ENCODE peak calls at places on chromosomes 12 and 14, in four cellular contexts. One of them, this sample, is unnamed.

GRCh38 chr12:8692573-8692972 is 5.2 kb upstream of the RIMKLB start:
- DNase-seq in H1: no peak
- DNase-seq in H9: peak
- DNase-seq in IMR-90: peak
- DNase-seq in this sample: peak

GRCh38 chr12:2064078-2064507 is 11.3 kb downstream of the CACNA1C start:
- DNase-seq in H1: no peak
- DNase-seq in H9: no peak
- DNase-seq in IMR-90: peak
- DNase-seq in this sample: no peak

GRCh38 chr12:78898416-78898815 is 33.8 kb downstream of the SYT1 start:
- DNase-seq in H1: no peak
- DNase-seq in H9: no peak
- DNase-seq in IMR-90: no peak
- DNase-seq in this sample: no peak

GRCh38 chr14:90513151-90514014 is 116.6 kb downstream of the CALM1 start:
- DNase-seq in H1: no peak
- DNase-seq in H9: peak
- DNase-seq in IMR-90: peak
- DNase-seq in this sample: peak

GRCh38 chr14:20799955-20800544 is 2.6 kb downstream of the RNASE1 start:
- DNase-seq in H1: no peak
- DNase-seq in H9: no peak
- DNase-seq in IMR-90: no peak
- DNase-seq in this sample: peak

GRCh38 chr14:81565441-81566290 is 32.0 kb upstream of the SEL1L start:
- DNase-seq in H1: no peak
- DNase-seq in H9: no peak
- DNase-seq in IMR-90: no peak
- DNase-seq in this sample: peak

GRCh38 chr12:98645572-98646067 is 530 bp downstream of the APAF1 start:
- DNase-seq in H1: no peak
- DNase-seq in H9: no peak
- DNase-seq in IMR-90: no peak
- DNase-seq in this sample: peak

GRCh38 chr14:21686468-21686867 is 12.8 kb upstream of the OR4E1 start:
- DNase-seq in H1: no peak
- DNase-seq in H9: no peak
- DNase-seq in IMR-90: no peak
- DNase-seq in this sample: no peak

GRCh38 chr14:102517412-102518062 is 8.0 kb upstream of the ANKRD9 start:
- DNase-seq in H1: no peak
- DNase-seq in H9: peak
- DNase-seq in IMR-90: no peak
- DNase-seq in this sample: no peak

GRCh38 chr14:23174266-23174665 is 9.2 kb downstream of the SLC7A8 start:
- DNase-seq in H1: no peak
- DNase-seq in H9: no peak
- DNase-seq in IMR-90: peak
- DNase-seq in this sample: no peak

GRCh38 chr12:53039851-53040250 is 10.0 kb upstream of the TNS2 start:
- DNase-seq in H1: no peak
- DNase-seq in H9: no peak
- DNase-seq in IMR-90: no peak
- DNase-seq in this sample: no peak

GRCh38 chr14:50906326-50906725 is 34.5 kb downstream of the ABHD12B start:
- DNase-seq in H1: no peak
- DNase-seq in H9: no peak
- DNase-seq in IMR-90: no peak
- DNase-seq in this sample: no peak

GRCh38 chr14:99531221-99532096 is 50.2 kb downstream of the CCNK start:
- DNase-seq in H1: no peak
- DNase-seq in H9: no peak
- DNase-seq in IMR-90: peak
- DNase-seq in this sample: peak

GRCh38 chr14:49692191-49692757 is 646 bp upstream of the KLHDC1 start:
- DNase-seq in H1: no peak
- DNase-seq in H9: no peak
- DNase-seq in IMR-90: peak
- DNase-seq in this sample: no peak

GRCh38 chr12:46657416-46658411 is 168.1 kb downstream of the SLC38A4 start:
- DNase-seq in H1: no peak
- DNase-seq in H9: no peak
- DNase-seq in IMR-90: peak
- DNase-seq in this sample: no peak

GRCh38 chr12:4997939-4998338 is 45.7 kb upstream of the KCNA5 start:
- DNase-seq in H1: no peak
- DNase-seq in H9: no peak
- DNase-seq in IMR-90: peak
- DNase-seq in this sample: peak

GRCh38 chr12:131091413-131091975 is 137.8 kb downstream of the ADGRD1 start:
- DNase-seq in H1: no peak
- DNase-seq in H9: peak
- DNase-seq in IMR-90: no peak
- DNase-seq in this sample: no peak
- H3K56ac ChIP-seq in H1: no peak
- H3K56ac ChIP-seq in H9: no peak
- H3K56ac ChIP-seq in IMR-90: no peak
- H3K56ac ChIP-seq in this sample: no peak

GRCh38 chr12:32609966-32610365 is 69.1 kb upstream of the DNM1L start:
- DNase-seq in H1: no peak
- DNase-seq in H9: no peak
- DNase-seq in IMR-90: no peak
- DNase-seq in this sample: no peak
- H3K56ac ChIP-seq in H1: no peak
- H3K56ac ChIP-seq in H9: no peak
- H3K56ac ChIP-seq in IMR-90: no peak
- H3K56ac ChIP-seq in this sample: no peak

GRCh38 chr12:77342275-77342674 is 276.9 kb upstream of the E2F7 start:
- DNase-seq in H1: no peak
- DNase-seq in H9: no peak
- DNase-seq in IMR-90: no peak
- DNase-seq in this sample: no peak

GRCh38 chr12:77344651-77345050 is 279.3 kb upstream of the E2F7 start:
- DNase-seq in H1: no peak
- DNase-seq in H9: no peak
- DNase-seq in IMR-90: no peak
- DNase-seq in this sample: no peak

GRCh38 chr12:77343291-77343690 is 277.9 kb upstream of the E2F7 start:
- DNase-seq in H1: no peak
- DNase-seq in H9: no peak
- DNase-seq in IMR-90: peak
- DNase-seq in this sample: no peak

GRCh38 chr12:77347009-77347408 is 281.6 kb upstream of the E2F7 start:
- DNase-seq in H1: no peak
- DNase-seq in H9: no peak
- DNase-seq in IMR-90: no peak
- DNase-seq in this sample: no peak

DNA sequence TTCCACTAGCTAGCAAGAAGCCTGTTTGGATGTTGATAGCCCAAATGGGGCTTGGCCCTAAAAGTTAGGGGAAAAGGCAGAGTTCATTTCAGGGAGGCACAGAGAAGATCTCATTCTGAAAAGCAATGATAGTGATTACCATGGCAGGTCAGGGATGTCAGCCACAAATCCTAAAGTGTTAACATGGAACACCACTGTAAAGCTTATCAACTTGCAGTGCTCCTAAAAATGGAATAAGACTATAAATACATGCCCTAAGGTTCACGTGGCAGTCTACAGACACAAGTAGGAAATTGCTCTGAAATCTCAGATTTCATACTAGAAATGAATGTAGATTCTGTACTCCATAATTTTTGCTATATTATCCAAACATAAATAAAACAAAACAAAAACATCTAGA is 280.0 kb upstream of the E2F7 start:
- DNase-seq in H1: no peak
- DNase-seq in H9: no peak
- DNase-seq in IMR-90: no peak
- DNase-seq in this sample: no peak
- H3K56ac ChIP-seq in H1: no peak
- H3K56ac ChIP-seq in H9: no peak
- H3K56ac ChIP-seq in IMR-90: no peak
- H3K56ac ChIP-seq in this sample: no peak

GRCh38 chr12:26989873-26990272 is 24.3 kb downstream of the TM7SF3 start:
- DNase-seq in H1: no peak
- DNase-seq in H9: no peak
- DNase-seq in IMR-90: no peak
- DNase-seq in this sample: no peak

GRCh38 chr12:26988703-26989102 is 25.5 kb downstream of the TM7SF3 start:
- DNase-seq in H1: no peak
- DNase-seq in H9: no peak
- DNase-seq in IMR-90: no peak
- DNase-seq in this sample: no peak

GRCh38 chr12:26982866-26983265 is 31.3 kb downstream of the TM7SF3 start:
- DNase-seq in H1: no peak
- DNase-seq in H9: no peak
- DNase-seq in IMR-90: no peak
- DNase-seq in this sample: no peak

GRCh38 chr12:26991826-26992225 is 22.4 kb downstream of the TM7SF3 start:
- DNase-seq in H1: no peak
- DNase-seq in H9: no peak
- DNase-seq in IMR-90: no peak
- DNase-seq in this sample: no peak

GRCh38 chr12:26987634-26988424 is 26.4 kb downstream of the TM7SF3 start:
- DNase-seq in H1: no peak
- DNase-seq in H9: no peak
- DNase-seq in IMR-90: peak
- DNase-seq in this sample: no peak
- H3K56ac ChIP-seq in H1: no peak
- H3K56ac ChIP-seq in H9: no peak
- H3K56ac ChIP-seq in IMR-90: no peak
- H3K56ac ChIP-seq in this sample: no peak

DNA sequence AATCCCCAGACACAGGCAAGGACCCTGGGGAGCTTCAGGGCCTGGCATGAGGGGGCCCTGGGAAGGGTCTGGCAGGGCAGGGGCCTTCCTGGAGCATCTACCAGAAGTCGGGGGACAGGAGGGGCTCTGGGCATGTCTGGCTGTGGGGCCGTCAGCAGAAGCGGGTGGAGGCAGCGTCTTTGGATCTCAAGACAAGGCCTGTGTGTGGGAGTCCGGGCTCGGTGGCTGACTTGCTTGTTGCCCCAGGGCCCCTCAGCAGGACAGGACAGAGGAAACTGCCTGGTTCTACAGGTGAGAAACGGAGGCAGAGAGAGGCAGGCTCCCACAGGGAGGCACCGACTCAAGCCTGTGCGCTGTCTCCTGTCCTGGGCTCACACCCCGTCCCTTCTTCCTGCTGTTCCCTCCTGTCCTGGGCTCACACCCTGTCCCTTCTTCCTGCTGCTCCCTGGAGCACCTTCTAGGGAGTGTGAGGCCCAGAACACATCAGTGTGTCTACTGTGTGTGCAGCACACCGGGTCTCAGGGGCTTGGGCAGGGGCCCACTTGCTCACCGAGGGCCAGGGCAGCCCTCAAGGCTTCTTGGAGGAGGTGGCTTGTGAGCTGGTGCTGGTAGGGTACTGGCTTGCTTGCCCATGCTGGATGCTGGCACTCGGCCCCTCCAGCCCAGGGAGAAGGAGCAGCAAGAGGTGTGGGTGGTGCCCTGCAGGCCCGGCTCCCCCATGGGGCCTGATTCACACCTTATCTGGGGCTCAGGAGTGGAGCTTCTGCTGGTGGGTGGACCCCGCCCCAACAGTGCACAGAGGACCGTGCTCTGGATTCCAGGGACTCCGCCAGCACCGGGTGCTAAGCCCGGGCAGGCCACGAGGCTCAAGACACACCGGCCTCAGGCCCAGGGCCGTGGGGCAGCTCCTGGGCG is 14.9 kb downstream of the ASPG start:
- DNase-seq in H1: no peak
- DNase-seq in H9: no peak
- DNase-seq in IMR-90: no peak
- DNase-seq in this sample: no peak
- H3K56ac ChIP-seq in H1: no peak
- H3K56ac ChIP-seq in H9: no peak
- H3K56ac ChIP-seq in IMR-90: no peak
- H3K56ac ChIP-seq in this sample: no peak

GRCh38 chr14:74255281-74255680 is 16.0 kb downstream of the VSX2 start:
- DNase-seq in H1: no peak
- DNase-seq in H9: no peak
- DNase-seq in IMR-90: no peak
- DNase-seq in this sample: no peak
- H3K56ac ChIP-seq in H1: no peak
- H3K56ac ChIP-seq in H9: no peak
- H3K56ac ChIP-seq in IMR-90: no peak
- H3K56ac ChIP-seq in this sample: no peak

This sample was measured in mesendoderm.